ENCODE peak calls at places on chromosomes 13 and 19, in five cellular contexts. One of them, this sample, is unnamed.

GRCh38 chr19:48123907-48124675 is 13.5 kb upstream of the PLA2G4C start:
- DNase-seq in transverse colon: no peak
- DNase-seq in A549: no peak
- DNase-seq in foreskin keratinocyte: peak
- DNase-seq in IMR-90: peak
- DNase-seq in this sample: peak

GRCh38 chr19:34241513-34242337 is 12.6 kb upstream of the GARRE1 start:
- DNase-seq in transverse colon: peak
- DNase-seq in A549: peak
- DNase-seq in foreskin keratinocyte: no peak
- DNase-seq in IMR-90: no peak
- DNase-seq in this sample: peak

GRCh38 chr13:60211548-60211947 is 47.8 kb upstream of the DIAPH3 start:
- DNase-seq in transverse colon: no peak
- DNase-seq in A549: no peak
- DNase-seq in foreskin keratinocyte: no peak
- DNase-seq in IMR-90: no peak
- DNase-seq in this sample: no peak

GRCh38 chr13:19072543-19072942 is 109.1 kb downstream of the TUBA3C start:
- DNase-seq in transverse colon: no peak
- DNase-seq in A549: no peak
- DNase-seq in foreskin keratinocyte: no peak
- DNase-seq in IMR-90: no peak
- DNase-seq in this sample: no peak

GRCh38 chr13:112781287-112781686 is 91.4 kb downstream of the ATP11A start:
- DNase-seq in transverse colon: no peak
- DNase-seq in A549: no peak
- DNase-seq in foreskin keratinocyte: no peak
- DNase-seq in IMR-90: no peak
- DNase-seq in this sample: no peak

GRCh38 chr19:11513946-11514345 is 8.3 kb upstream of the ZNF653 start:
- DNase-seq in transverse colon: no peak
- DNase-seq in A549: no peak
- DNase-seq in foreskin keratinocyte: no peak
- DNase-seq in IMR-90: no peak
- DNase-seq in this sample: no peak

GRCh38 chr19:8367327-8368001 is 3.5 kb downstream of the ANGPTL4 start:
- DNase-seq in transverse colon: peak
- DNase-seq in A549: no peak
- DNase-seq in foreskin keratinocyte: peak
- DNase-seq in IMR-90: peak
- DNase-seq in this sample: peak

GRCh38 chr19:14686411-14686810 is 3.4 kb upstream of the ZNF333 start:
- DNase-seq in transverse colon: peak
- DNase-seq in A549: no peak
- DNase-seq in foreskin keratinocyte: peak
- DNase-seq in IMR-90: peak
- DNase-seq in this sample: peak

GRCh38 chr13:20823071-20823470 is 49.3 kb upstream of the EEF1AKMT1 start:
- DNase-seq in transverse colon: no peak
- DNase-seq in A549: no peak
- DNase-seq in foreskin keratinocyte: no peak
- DNase-seq in IMR-90: peak
- DNase-seq in this sample: no peak

GRCh38 chr13:91242652-91243051 is 104.8 kb upstream of the MIR17HG start:
- DNase-seq in transverse colon: no peak
- DNase-seq in A549: no peak
- DNase-seq in foreskin keratinocyte: no peak
- DNase-seq in IMR-90: no peak
- DNase-seq in this sample: no peak

GRCh38 chr13:112885782-112886268 is 83.2 kb upstream of the MCF2L start:
- DNase-seq in transverse colon: peak
- DNase-seq in A549: peak
- DNase-seq in foreskin keratinocyte: peak
- DNase-seq in IMR-90: peak
- DNase-seq in this sample: peak

GRCh38 chr13:59601993-59602392 is 561.7 kb downstream of the DIAPH3 start:
- DNase-seq in transverse colon: no peak
- DNase-seq in A549: no peak
- DNase-seq in foreskin keratinocyte: peak
- DNase-seq in IMR-90: no peak
- DNase-seq in this sample: no peak

GRCh38 chr13:74056829-74057564 is 77.2 kb downstream of the KLF12 start:
- DNase-seq in transverse colon: no peak
- DNase-seq in A549: no peak
- DNase-seq in foreskin keratinocyte: no peak
- DNase-seq in IMR-90: no peak
- DNase-seq in this sample: no peak

GRCh38 chr13:91280806-91281205 is 66.7 kb upstream of the MIR17HG start:
- DNase-seq in transverse colon: no peak
- DNase-seq in A549: no peak
- DNase-seq in foreskin keratinocyte: peak
- DNase-seq in IMR-90: no peak
- DNase-seq in this sample: no peak

GRCh38 chr19:41821003-41821735 is 23.3 kb downstream of the LYPD4 start:
- DNase-seq in transverse colon: peak
- DNase-seq in A549: peak
- DNase-seq in foreskin keratinocyte: peak
- DNase-seq in IMR-90: peak
- DNase-seq in this sample: peak

GRCh38 chr19:2385053-2385721 is 25.1 kb downstream of the TMPRSS9 start:
- DNase-seq in transverse colon: peak
- DNase-seq in A549: peak
- DNase-seq in foreskin keratinocyte: peak
- DNase-seq in IMR-90: peak
- DNase-seq in this sample: peak

GRCh38 chr19:55647732-55648656 is at the start of gene CCDC106:
- DNase-seq in transverse colon: peak
- DNase-seq in A549: peak
- DNase-seq in foreskin keratinocyte: peak
- DNase-seq in IMR-90: peak
- DNase-seq in this sample: peak

GRCh38 chr13:32205426-32206096 is 109.6 kb downstream of the ZAR1L start:
- DNase-seq in transverse colon: no peak
- DNase-seq in A549: no peak
- DNase-seq in foreskin keratinocyte: no peak
- DNase-seq in IMR-90: peak
- DNase-seq in this sample: no peak

GRCh38 chr19:43541920-43542650 is 9.1 kb downstream of the ZNF575 start:
- DNase-seq in transverse colon: no peak
- DNase-seq in A549: no peak
- DNase-seq in foreskin keratinocyte: no peak
- DNase-seq in IMR-90: no peak
- DNase-seq in this sample: no peak

GRCh38 chr19:460877-461609 is at the start of gene SHC2:
- DNase-seq in transverse colon: peak
- DNase-seq in A549: no peak
- DNase-seq in foreskin keratinocyte: no peak
- DNase-seq in IMR-90: no peak
- DNase-seq in this sample: peak

GRCh38 chr19:20162821-20163220 is 4.2 kb upstream of the ZNF486 start:
- DNase-seq in transverse colon: no peak
- DNase-seq in A549: no peak
- DNase-seq in foreskin keratinocyte: no peak
- DNase-seq in IMR-90: no peak
- DNase-seq in this sample: no peak

GRCh38 chr13:48296528-48296927 is 7.0 kb upstream of the RB1 start:
- DNase-seq in transverse colon: no peak
- DNase-seq in A549: no peak
- DNase-seq in foreskin keratinocyte: no peak
- DNase-seq in IMR-90: no peak
- DNase-seq in this sample: no peak

GRCh38 chr19:44576843-44577565 is 36.4 kb upstream of the IGSF23 start:
- DNase-seq in transverse colon: peak
- DNase-seq in A549: peak
- DNase-seq in foreskin keratinocyte: peak
- DNase-seq in IMR-90: peak
- DNase-seq in this sample: peak

GRCh38 chr19:13398780-13399726 is 107.2 kb downstream of the CACNA1A start:
- DNase-seq in transverse colon: no peak
- DNase-seq in A549: peak
- DNase-seq in foreskin keratinocyte: peak
- DNase-seq in IMR-90: peak
- DNase-seq in this sample: no peak

GRCh38 chr19:400976-401835 is 7.7 kb downstream of the C2CD4C start:
- DNase-seq in transverse colon: no peak
- DNase-seq in A549: no peak
- DNase-seq in foreskin keratinocyte: no peak
- DNase-seq in IMR-90: no peak
- DNase-seq in this sample: no peak

GRCh38 chr13:41652735-41653361 is 195.5 kb downstream of the RGCC start:
- DNase-seq in transverse colon: no peak
- DNase-seq in A549: peak
- DNase-seq in foreskin keratinocyte: no peak
- DNase-seq in IMR-90: peak
- DNase-seq in this sample: peak

GRCh38 chr13:98203641-98204326 is 26.7 kb upstream of the RNF113B start:
- DNase-seq in transverse colon: no peak
- DNase-seq in A549: no peak
- DNase-seq in foreskin keratinocyte: no peak
- DNase-seq in IMR-90: no peak
- DNase-seq in this sample: no peak

GRCh38 chr13:72808917-72809500 is 27.1 kb downstream of the PIBF1 start:
- DNase-seq in transverse colon: no peak
- DNase-seq in A549: no peak
- DNase-seq in foreskin keratinocyte: no peak
- DNase-seq in IMR-90: peak
- DNase-seq in this sample: no peak

GRCh38 chr19:5718032-5718578 is 1.8 kb downstream of the LONP1 start:
- DNase-seq in transverse colon: no peak
- DNase-seq in A549: no peak
- DNase-seq in foreskin keratinocyte: no peak
- DNase-seq in IMR-90: peak
- DNase-seq in this sample: no peak

GRCh38 chr13:33375421-33375820 is 89.9 kb upstream of the STARD13 start:
- DNase-seq in transverse colon: no peak
- DNase-seq in A549: no peak
- DNase-seq in foreskin keratinocyte: no peak
- DNase-seq in IMR-90: no peak
- DNase-seq in this sample: no peak

GRCh38 chr13:33376212-33376611 is 90.7 kb upstream of the STARD13 start:
- DNase-seq in transverse colon: no peak
- DNase-seq in A549: no peak
- DNase-seq in foreskin keratinocyte: no peak
- DNase-seq in IMR-90: no peak
- DNase-seq in this sample: no peak

GRCh38 chr13:33372251-33372919 is 86.8 kb upstream of the STARD13 start:
- DNase-seq in transverse colon: no peak
- DNase-seq in A549: no peak
- DNase-seq in foreskin keratinocyte: no peak
- DNase-seq in IMR-90: peak
- DNase-seq in this sample: no peak

GRCh38 chr13:33377825-33378224 is 92.3 kb upstream of the STARD13 start:
- DNase-seq in transverse colon: no peak
- DNase-seq in A549: no peak
- DNase-seq in foreskin keratinocyte: no peak
- DNase-seq in IMR-90: no peak
- DNase-seq in this sample: no peak

DNA sequence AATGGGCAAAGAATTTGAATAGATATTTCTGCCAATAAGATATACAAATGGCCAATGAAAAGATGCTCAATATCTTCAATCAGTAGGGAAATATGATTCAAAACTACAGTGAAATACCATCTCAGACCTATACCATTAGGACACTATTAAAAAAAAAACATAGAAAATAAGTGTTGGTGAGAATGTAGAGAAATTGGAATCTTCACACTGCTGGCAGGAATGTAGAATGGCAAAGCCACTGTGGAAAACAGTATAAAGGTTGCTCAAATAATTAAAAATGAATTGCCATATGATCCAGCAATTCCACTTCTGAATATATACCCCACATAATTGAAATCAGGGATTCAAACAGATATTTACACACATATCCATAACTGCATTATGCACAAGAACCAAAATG is 88.1 kb upstream of the STARD13 start:
- DNase-seq in transverse colon: no peak
- DNase-seq in A549: no peak
- DNase-seq in foreskin keratinocyte: no peak
- DNase-seq in IMR-90: no peak
- DNase-seq in this sample: no peak
- TF ChIP-seq CTCF in transverse colon: no peak
- TF ChIP-seq CTCF in A549: no peak
- TF ChIP-seq CTCF in foreskin keratinocyte: no peak
- TF ChIP-seq CTCF in IMR-90: peak
- TF ChIP-seq CTCF in this sample: no peak

GRCh38 chr13:52399708-52400107 is 6.3 kb downstream of the THSD1 start:
- DNase-seq in transverse colon: no peak
- DNase-seq in A549: no peak
- DNase-seq in foreskin keratinocyte: no peak
- DNase-seq in IMR-90: peak
- DNase-seq in this sample: no peak
- TF ChIP-seq CTCF in transverse colon: no peak
- TF ChIP-seq CTCF in A549: peak
- TF ChIP-seq CTCF in foreskin keratinocyte: peak
- TF ChIP-seq CTCF in IMR-90: peak
- TF ChIP-seq CTCF in this sample: no peak

GRCh38 chr13:26344980-26345379 is 91.1 kb downstream of the CDK8 start:
- DNase-seq in transverse colon: no peak
- DNase-seq in A549: no peak
- DNase-seq in foreskin keratinocyte: peak
- DNase-seq in IMR-90: peak
- DNase-seq in this sample: no peak

GRCh38 chr13:26343816-26344215 is 89.9 kb downstream of the CDK8 start:
- DNase-seq in transverse colon: no peak
- DNase-seq in A549: no peak
- DNase-seq in foreskin keratinocyte: no peak
- DNase-seq in IMR-90: no peak
- DNase-seq in this sample: no peak

GRCh38 chr13:26348966-26349365 is 95.0 kb downstream of the CDK8 start:
- DNase-seq in transverse colon: no peak
- DNase-seq in A549: no peak
- DNase-seq in foreskin keratinocyte: no peak
- DNase-seq in IMR-90: no peak
- DNase-seq in this sample: no peak
- TF ChIP-seq CTCF in transverse colon: no peak
- TF ChIP-seq CTCF in A549: no peak
- TF ChIP-seq CTCF in foreskin keratinocyte: no peak
- TF ChIP-seq CTCF in IMR-90: no peak
- TF ChIP-seq CTCF in this sample: no peak

GRCh38 chr13:31029129-31029528 is 96.7 kb downstream of the TEX26 start:
- DNase-seq in transverse colon: no peak
- DNase-seq in A549: no peak
- DNase-seq in foreskin keratinocyte: no peak
- DNase-seq in IMR-90: no peak
- DNase-seq in this sample: no peak

GRCh38 chr13:31027136-31027535 is 94.7 kb downstream of the TEX26 start:
- DNase-seq in transverse colon: no peak
- DNase-seq in A549: no peak
- DNase-seq in foreskin keratinocyte: no peak
- DNase-seq in IMR-90: no peak
- DNase-seq in this sample: no peak

GRCh38 chr13:31032574-31033095 is 100.2 kb downstream of the TEX26 start:
- DNase-seq in transverse colon: no peak
- DNase-seq in A549: no peak
- DNase-seq in foreskin keratinocyte: peak
- DNase-seq in IMR-90: no peak
- DNase-seq in this sample: no peak

GRCh38 chr13:31035162-31035951 is 102.9 kb downstream of the TEX26 start:
- DNase-seq in transverse colon: no peak
- DNase-seq in A549: no peak
- DNase-seq in foreskin keratinocyte: no peak
- DNase-seq in IMR-90: peak
- DNase-seq in this sample: no peak

GRCh38 chr13:31031482-31031881 is 99.0 kb downstream of the TEX26 start:
- DNase-seq in transverse colon: no peak
- DNase-seq in A549: no peak
- DNase-seq in foreskin keratinocyte: no peak
- DNase-seq in IMR-90: no peak
- DNase-seq in this sample: no peak
- TF ChIP-seq CTCF in transverse colon: no peak
- TF ChIP-seq CTCF in A549: no peak
- TF ChIP-seq CTCF in foreskin keratinocyte: no peak
- TF ChIP-seq CTCF in IMR-90: no peak
- TF ChIP-seq CTCF in this sample: no peak